ENCODE peak calls at places on chromosomes 4 and X, in six cellular contexts. B is heart left ventricle, M is fibroblast of lung, W is BE2C, H is suprapubic skin, Z is upper lobe of right lung. R is an unnamed sample. For H3K36me3, the result is how much of the 10 kb centered on the place peaks cover.

GRCh38 chrX:73446831-73447230 is at the start of gene CDX4:
- DNase-seq in B (no peak), M (no peak), W (no peak), H (no peak), Z (no peak), R (no peak)

GRCh38 chr4:99389606-99390005 is 37.1 kb upstream of the ADH1C start:
- DNase-seq in B (peak), M (peak), W (no peak), H (no peak), Z (no peak), R (no peak)

GRCh38 chrX:154056739-154057367 is 37.2 kb upstream of the IRAK1 start:
- DNase-seq in B (no peak), M (no peak), W (no peak), H (no peak), Z (no peak), R (peak)

GRCh38 chr4:76689079-76689817 is 208.7 kb downstream of the SOWAHB start:
- DNase-seq in B (peak), M (no peak), W (peak), H (no peak), Z (peak), R (peak)

GRCh38 chr4:10773010-10773409 is 88.4 kb upstream of the CLNK start:
- DNase-seq in B (no peak), M (peak), W (no peak), H (no peak), Z (no peak), R (no peak)

GRCh38 chr4:53764761-53765490 is 173.6 kb upstream of the LNX1 start:
- DNase-seq in B (no peak), M (peak), W (no peak), H (no peak), Z (no peak), R (no peak)

GRCh38 chrX:97446298-97446882 is 562.7 kb downstream of the RPA4 start:
- DNase-seq in B (no peak), M (peak), W (no peak), H (no peak), Z (no peak), R (peak)

GRCh38 chr4:151409470-151410313 is 716 bp downstream of the FHIP1A start:
- DNase-seq in B (no peak), M (no peak), W (peak), H (peak), Z (no peak), R (peak)

GRCh38 chrX:53287493-53288138 is 6.2 kb upstream of the IQSEC2 start:
- DNase-seq in B (peak), M (peak), W (peak), H (no peak), Z (no peak), R (peak)
- H3K4me3 ChIP-seq in B (no peak), M (no peak), W (peak), H (peak), Z (no peak), R (no peak)

GRCh38 chr4:112516401-112517066 is 554 bp upstream of the NEUROG2 start:
- DNase-seq in B (no peak), M (no peak), W (peak), H (no peak), Z (no peak), R (no peak)

GRCh38 chr4:112515278-112516075 is 503 bp downstream of the NEUROG2 start:
- DNase-seq in B (no peak), M (no peak), W (peak), H (no peak), Z (peak), R (no peak)

GRCh38 chr4:112514079-112514448 is 1.9 kb downstream of the NEUROG2 start:
- DNase-seq in B (no peak), M (no peak), W (no peak), H (no peak), Z (no peak), R (no peak)

GRCh38 chr4:112516076-112516385 is at the start of gene NEUROG2:
- DNase-seq in B (no peak), M (no peak), W (no peak), H (no peak), Z (no peak), R (no peak)

DNA sequence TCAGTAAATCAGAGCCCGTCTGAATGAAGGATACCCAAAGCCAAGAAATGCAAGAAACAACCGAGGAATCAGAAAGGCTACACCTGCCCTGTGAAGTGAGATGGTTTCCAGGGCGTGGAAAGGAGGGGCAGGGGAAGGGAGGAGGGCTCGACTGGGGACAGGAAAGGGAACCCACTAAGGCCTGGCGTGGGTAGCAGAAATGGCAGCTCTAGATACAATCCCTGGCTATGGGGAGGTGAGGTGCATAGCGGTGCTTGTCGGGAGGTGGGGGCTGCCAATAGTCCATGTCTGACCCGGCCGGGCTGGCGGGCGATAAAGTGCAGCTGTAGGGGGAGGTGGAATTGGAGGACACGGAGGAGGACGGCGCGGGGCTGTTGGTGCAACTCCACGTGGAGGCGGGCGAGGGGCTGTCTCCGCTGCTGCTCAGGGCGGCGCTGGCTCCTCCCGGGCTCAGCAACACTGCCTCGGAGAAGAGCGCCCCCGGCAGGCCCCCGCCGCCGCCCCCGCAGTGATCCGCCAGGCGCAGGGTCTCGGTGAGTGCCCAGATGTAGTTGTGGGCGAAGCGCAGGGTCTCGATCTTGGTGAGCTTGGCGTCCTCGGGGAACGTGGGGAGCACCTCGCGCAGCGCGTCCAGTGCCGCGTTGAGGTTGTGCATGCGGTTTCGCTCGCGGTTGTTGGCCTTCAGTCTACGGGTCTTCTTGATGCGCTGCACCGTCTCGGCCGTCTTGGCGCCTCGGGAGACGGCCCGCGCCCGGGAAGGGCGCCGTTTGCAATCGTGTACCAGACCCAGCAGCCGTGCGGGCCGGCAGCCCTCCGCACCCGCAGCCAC is 1.3 kb downstream of the NEUROG2 start:
- DNase-seq in B (no peak), M (no peak), W (peak), H (no peak), Z (no peak), R (no peak)
- TF ChIP-seq CTCF in B (no peak), M (no peak), W (no peak), H (no peak), Z (no peak), R (no peak)

GRCh38 chr4:87116230-87116629 is 104.2 kb downstream of the KLHL8 start:
- DNase-seq in B (no peak), M (peak), W (no peak), H (no peak), Z (no peak), R (no peak)
- H3K36me3 ChIP-seq in B (half or more), M (under half), W (under half), H (half or more), Z (half or more), R (under half)

GRCh38 chrX:3711331-3711917 is 2.0 kb downstream of the PRKX start:
- DNase-seq in B (peak), M (no peak), W (no peak), H (no peak), Z (no peak), R (no peak)
- H3K4me3 ChIP-seq in B (no peak), M (peak), W (peak), H (peak), Z (peak), R (peak)

R was measured in bronchial epithelial cell.